ENCODE peak calls at places on chromosomes 12 and 14, in five cellular contexts. P is HTR-8/SVneo, K is EH, R is NCI-H1417 treated with DMSO at 0.1 percent for 48 hours, G is fibroblast of gingiva. T is an unnamed sample.
A peak's percentile ranks its signal among the peaks of the same experiment; 100 is the strongest.

GRCh38 chr14:89085154-89086059 is 261.0 kb downstream of the TTC8 start:
- DNase-seq in P (no peak), K (peak; percentile 47), R (no peak), G (peak; percentile 87), T (no peak)

GRCh38 chr12:64608901-64609542 is 1.3 kb upstream of the RASSF3 start:
- DNase-seq in P (peak; percentile 70), K (peak; percentile 73), G (peak; percentile 10), R (no peak), T (peak; percentile 52)

GRCh38 chr12:64172143-64172970 is 49.7 kb downstream of the KICS2 start:
- DNase-seq in P (no peak), G (no peak), R (no peak), K (no peak), T (no peak)

GRCh38 chr12:122395319-122395718 is 27.1 kb downstream of the CLIP1 start:
- DNase-seq in G (peak; percentile 65), K (peak; percentile 87), P (peak; percentile 52), R (no peak), T (peak; percentile 29)

GRCh38 chr12:46221255-46222128 is 47.4 kb downstream of the SLC38A1 start:
- DNase-seq in R (no peak), G (peak; percentile 51), K (peak; percentile 83), P (no peak), T (no peak)

GRCh38 chr14:75549169-75549568 is 26.9 kb downstream of the BATF start:
- DNase-seq in P (no peak), R (no peak), K (no peak), G (no peak), T (no peak)

GRCh38 chr12:70467908-70468733 is 102.0 kb downstream of the KCNMB4 start:
- DNase-seq in G (no peak), P (no peak), K (no peak), R (no peak), T (peak; percentile 71)

GRCh38 chr12:107344035-107344808 is 250.9 kb upstream of the CRY1 start:
- DNase-seq in R (no peak), K (peak; percentile 32), G (no peak), P (peak; percentile 67), T (no peak)

GRCh38 chr14:103712633-103713247 is 2.5 kb downstream of the XRCC3 start:
- DNase-seq in G (no peak), K (no peak), R (no peak), P (no peak), T (no peak)

GRCh38 chr12:109542014-109542413 is 31.3 kb downstream of the MMAB start:
- DNase-seq in R (no peak), G (peak; percentile 20), P (no peak), K (peak; percentile 68), T (no peak)

GRCh38 chr14:55317503-55317902 is 46.3 kb downstream of the FBXO34 start:
- DNase-seq in G (no peak), R (no peak), K (no peak), P (no peak), T (no peak)

GRCh38 chr14:105879867-105880561 is 353.6 kb downstream of the TMEM121 start:
- DNase-seq in R (no peak), K (no peak), G (no peak), P (no peak), T (no peak)

GRCh38 chr12:111505601-111506036 is 93.5 kb downstream of the ATXN2 start:
- DNase-seq in P (no peak), K (peak; percentile 10), R (no peak), G (no peak), T (no peak)

GRCh38 chr14:105366386-105367074 is 31.8 kb upstream of the TEX22 start:
- DNase-seq in R (no peak), K (no peak), P (no peak), G (no peak), T (no peak)

GRCh38 chr12:125683748-125684381 is 618.6 kb downstream of the AACS start:
- DNase-seq in R (no peak), K (no peak), P (no peak), G (no peak), T (no peak)

GRCh38 chr12:39581592-39581991 is 38.0 kb downstream of the ABCD2 start:
- DNase-seq in G (peak; percentile 52), P (peak; percentile 25), R (no peak), K (no peak), T (no peak)

GRCh38 chr12:55965941-55966407 is at the start of gene PMEL:
- DNase-seq in P (peak; percentile 25), K (peak; percentile 27), R (no peak), G (no peak), T (no peak)

GRCh38 chr12:39230086-39230485 is 212.8 kb downstream of the KIF21A start:
- DNase-seq in G (no peak), K (no peak), P (no peak), R (no peak), T (peak; percentile 86)

GRCh38 chr12:97556201-97556824 is 93.7 kb downstream of the RMST start:
- DNase-seq in P (no peak), G (no peak), K (peak; percentile 1), R (no peak), T (peak; percentile 66)

GRCh38 chr12:109288571-109288970 is 20.5 kb downstream of the FOXN4 start:
- DNase-seq in R (no peak), P (no peak), K (no peak), G (no peak), T (no peak)

GRCh38 chr14:68631058-68631690 is 161.7 kb downstream of the ZFP36L1 start:
- DNase-seq in K (no peak), R (no peak), P (no peak), G (no peak), T (no peak)

GRCh38 chr14:90850487-90850886 is 34.3 kb upstream of the TTC7B start:
- DNase-seq in G (no peak), P (peak; percentile 75), K (peak; percentile 62), R (no peak), T (peak; percentile 39)

GRCh38 chr14:59131926-59132763 is 56.3 kb upstream of the DAAM1 start:
- DNase-seq in R (no peak), K (no peak), G (no peak), P (no peak), T (no peak)

GRCh38 chr14:90491221-90491867 is 94.5 kb downstream of the CALM1 start:
- DNase-seq in R (no peak), G (peak; percentile 13), K (peak; percentile 49), P (no peak), T (no peak)

GRCh38 chr12:591167-591570 is 72.1 kb downstream of the NINJ2 start:
- DNase-seq in R (no peak), K (no peak), P (no peak), G (no peak), T (no peak)

GRCh38 chr12:77925536-77926108 is 94.9 kb downstream of the NAV3 start:
- DNase-seq in K (peak; percentile 95), P (peak; percentile 46), G (peak; percentile 94), R (peak; percentile 69), T (peak; percentile 99)

GRCh38 chr12:57604454-57605307 is at the start of gene DTX3:
- DNase-seq in R (no peak), G (peak; percentile 21), K (peak; percentile 41), P (peak; percentile 50), T (no peak)

GRCh38 chr12:109656681-109657262 is 56.9 kb upstream of the FAM222A start:
- DNase-seq in P (no peak), R (no peak), G (no peak), K (no peak), T (no peak)

GRCh38 chr14:101105045-101105444 is 201.5 kb upstream of the RTL1 start:
- DNase-seq in G (no peak), R (no peak), P (no peak), K (no peak), T (no peak)

GRCh38 chr12:2697057-2697456 is 97.7 kb upstream of the FKBP4 start:
- DNase-seq in P (no peak), K (no peak), R (no peak), G (no peak), T (no peak)

GRCh38 chr14:91078095-91078737 is 17.8 kb upstream of the RPS6KA5 start:
- DNase-seq in P (no peak), R (no peak), G (no peak), K (no peak), T (no peak)

GRCh38 chr14:99744199-99744872 is 48.9 kb upstream of the EML1 start:
- DNase-seq in R (no peak), G (peak; percentile 69), K (peak; percentile 83), P (no peak), T (peak; percentile 40)

GRCh38 chr14:103546651-103547454 is 15.6 kb downstream of the BAG5 start:
- DNase-seq in R (no peak), G (no peak), K (peak; percentile 55), P (peak; percentile 81), T (peak; percentile 44)

GRCh38 chr12:54419088-54419887 is at the start of gene ITGA5:
- DNase-seq in P (peak; percentile 81), G (peak; percentile 69), K (peak; percentile 83), R (no peak), T (peak; percentile 48)

GRCh38 chr12:132030367-132031038 is 80.8 kb downstream of the EP400 start:
- DNase-seq in G (peak; percentile 51), K (no peak), P (no peak), R (no peak), T (no peak)

GRCh38 chr14:32044454-32044853 is 32.6 kb upstream of the ARHGAP5 start:
- DNase-seq in K (no peak), P (no peak), G (no peak), R (no peak), T (no peak)

T was measured in H4.